ENCODE peak calls at places on chromosomes 2 and 18, in four cellular contexts. W, D, H and Z are unnamed samples.

GRCh38 chr2:237498341-237498740 is 11.3 kb downstream of the MLPH start:
- DNase-seq in D (no peak), H (no peak), W (no peak), Z (peak)

GRCh38 chr2:186968277-186968676 is 119.3 kb upstream of the ZSWIM2 start:
- DNase-seq in W (no peak), D (no peak), H (no peak), Z (no peak)

GRCh38 chr18:23585897-23586248 is 433 bp downstream of the NPC1 start:
- DNase-seq in D (peak), W (no peak), H (peak), Z (no peak)

GRCh38 chr2:18432999-18433398 is 127.5 kb downstream of the RDH14 start:
- DNase-seq in D (no peak), H (no peak), W (no peak), Z (peak)

GRCh38 chr2:14517731-14518130 is 114.8 kb upstream of the LRATD1 start:
- DNase-seq in W (no peak), D (no peak), H (no peak), Z (peak)

GRCh38 chr2:147030966-147031760 is 813.7 kb upstream of the ACVR2A start:
- DNase-seq in H (peak), D (peak), W (no peak), Z (no peak)

GRCh38 chr18:7579176-7579922 is 12.2 kb downstream of the PTPRM start:
- DNase-seq in H (peak), D (peak), W (no peak), Z (peak)

GRCh38 chr2:173300458-173300857 is 54.2 kb upstream of the CDCA7 start:
- DNase-seq in H (no peak), W (no peak), D (no peak), Z (no peak)

GRCh38 chr18:46448347-46448746 is 208.7 kb downstream of the LOXHD1 start:
- DNase-seq in W (no peak), H (no peak), D (no peak), Z (no peak)

GRCh38 chr2:224691563-224691962 is 24.6 kb downstream of the CCDC195 start:
- DNase-seq in H (no peak), D (peak), W (no peak), Z (no peak)

GRCh38 chr2:34104601-34105000 is 505.5 kb upstream of the FAM98A start:
- DNase-seq in D (peak), W (no peak), H (no peak), Z (no peak)

GRCh38 chr2:60262178-60262577 is 291.3 kb downstream of the BCL11A start:
- DNase-seq in H (no peak), D (no peak), W (no peak), Z (no peak)

GRCh38 chr2:21175895-21176646 is 52.3 kb downstream of the TDRD15 start:
- DNase-seq in D (peak), W (no peak), H (no peak), Z (no peak)

GRCh38 chr2:226115102-226115831 is 684.4 kb downstream of the IRS1 start:
- DNase-seq in W (no peak), H (peak), D (peak), Z (peak)

GRCh38 chr2:128134573-128134972 is 43.6 kb downstream of the UGGT1 start:
- DNase-seq in H (no peak), D (peak), W (no peak), Z (no peak)

GRCh38 chr2:133452561-133452960 is 115.7 kb downstream of the NCKAP5 start:
- DNase-seq in W (no peak), H (no peak), D (no peak), Z (no peak)

GRCh38 chr2:185456517-185456916 is 282.1 kb upstream of the FSIP2 start:
- DNase-seq in W (no peak), H (no peak), D (no peak), Z (peak)

GRCh38 chr2:206160807-206161179 is 1.1 kb downstream of the EEF1B2 start:
- DNase-seq in H (no peak), D (no peak), W (no peak), Z (no peak)

GRCh38 chr2:72886505-72887031 is 640 bp upstream of the SPR start:
- DNase-seq in H (no peak), D (no peak), W (no peak), Z (no peak)

GRCh38 chr2:48438266-48438665 is 91.7 kb upstream of the STON1 start:
- DNase-seq in H (no peak), W (no peak), D (no peak), Z (no peak)

GRCh38 chr2:43340066-43340465 is 113.7 kb upstream of the ZFP36L2 start:
- DNase-seq in W (no peak), D (peak), H (peak), Z (peak)

GRCh38 chr18:13437801-13438506 is 219.4 kb downstream of the LDLRAD4 start:
- DNase-seq in H (no peak), D (no peak), W (no peak), Z (no peak)

GRCh38 chr2:46982356-46983064 is 66.9 kb upstream of the MCFD2 start:
- DNase-seq in D (no peak), W (no peak), H (no peak), Z (no peak)

GRCh38 chr2:160472839-160473251 is 20.8 kb downstream of the RBMS1 start:
- DNase-seq in H (no peak), W (no peak), D (peak), Z (no peak)

GRCh38 chr2:60413819-60414178 is 139.7 kb downstream of the BCL11A start:
- DNase-seq in W (no peak), H (no peak), D (no peak), Z (no peak)

GRCh38 chr2:120580709-120581108 is 155.0 kb upstream of the GLI2 start:
- DNase-seq in W (no peak), H (no peak), D (no peak), Z (no peak)

GRCh38 chr2:205696541-205697441 is 14.5 kb downstream of the NRP2 start:
- DNase-seq in D (peak), H (no peak), W (no peak), Z (peak)

GRCh38 chr2:215782271-215782670 is 231.1 kb downstream of the MREG start:
- DNase-seq in D (no peak), W (no peak), H (no peak), Z (no peak)

GRCh38 chr2:236105955-236106607 is 62.1 kb downstream of the GBX2 start:
- DNase-seq in W (no peak), D (no peak), H (no peak), Z (no peak)

GRCh38 chr2:213995400-213996105 is 415.3 kb upstream of the VWC2L start:
- DNase-seq in D (peak), W (no peak), H (peak), Z (peak)

GRCh38 chr2:236947294-236947693 is 138.4 kb upstream of the COPS8 start:
- DNase-seq in W (no peak), D (no peak), H (no peak), Z (no peak)

GRCh38 chr2:219997341-219997851 is 370.0 kb downstream of the SLC4A3 start:
- DNase-seq in D (peak), H (no peak), W (no peak), Z (peak)

GRCh38 chr2:221458588-221458987 is 113.5 kb downstream of the EPHA4 start:
- DNase-seq in W (no peak), H (no peak), D (no peak), Z (no peak)

GRCh38 chr2:206004004-206004693 is 81.8 kb downstream of the INO80D start:
- DNase-seq in H (no peak), W (no peak), D (peak), Z (no peak)

GRCh38 chr2:175577405-175577986 is 396.0 kb upstream of the ATP5MC3 start:
- DNase-seq in W (no peak), H (no peak), D (no peak), Z (no peak)

GRCh38 chr2:175576270-175576669 is 394.8 kb upstream of the ATP5MC3 start:
- DNase-seq in H (no peak), D (no peak), W (no peak), Z (no peak)

GRCh38 chr2:175575346-175576258 is 394.1 kb upstream of the ATP5MC3 start:
- DNase-seq in W (no peak), D (no peak), H (no peak), Z (no peak)

GRCh38 chr2:175579646-175580045 is 398.1 kb upstream of the ATP5MC3 start:
- DNase-seq in H (no peak), D (no peak), W (no peak), Z (no peak)

DNA sequence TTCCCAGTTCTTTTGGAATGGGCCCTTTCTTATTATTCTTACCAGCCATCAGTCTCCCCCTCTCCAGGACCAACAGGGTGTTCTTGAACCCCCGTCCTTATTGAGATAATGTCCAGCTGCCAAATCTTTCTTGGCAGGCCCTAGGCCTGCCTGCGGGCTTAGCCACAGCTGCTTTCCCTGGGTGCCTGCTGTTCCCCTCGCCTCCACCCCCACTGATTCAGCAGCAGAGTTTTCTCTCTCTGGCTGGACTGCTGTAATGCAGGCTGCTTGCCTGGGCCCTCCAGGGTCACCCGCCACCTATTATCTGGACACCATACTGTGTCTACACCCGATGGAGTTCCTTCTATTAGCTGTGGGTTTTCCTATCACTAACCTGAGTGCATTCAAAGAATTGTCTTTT is 395.4 kb upstream of the ATP5MC3 start:
- DNase-seq in W (no peak), H (no peak), D (no peak), Z (no peak)
- H3K4me3 ChIP-seq in W (no peak), H (no peak), D (no peak), Z (no peak)

DNA sequence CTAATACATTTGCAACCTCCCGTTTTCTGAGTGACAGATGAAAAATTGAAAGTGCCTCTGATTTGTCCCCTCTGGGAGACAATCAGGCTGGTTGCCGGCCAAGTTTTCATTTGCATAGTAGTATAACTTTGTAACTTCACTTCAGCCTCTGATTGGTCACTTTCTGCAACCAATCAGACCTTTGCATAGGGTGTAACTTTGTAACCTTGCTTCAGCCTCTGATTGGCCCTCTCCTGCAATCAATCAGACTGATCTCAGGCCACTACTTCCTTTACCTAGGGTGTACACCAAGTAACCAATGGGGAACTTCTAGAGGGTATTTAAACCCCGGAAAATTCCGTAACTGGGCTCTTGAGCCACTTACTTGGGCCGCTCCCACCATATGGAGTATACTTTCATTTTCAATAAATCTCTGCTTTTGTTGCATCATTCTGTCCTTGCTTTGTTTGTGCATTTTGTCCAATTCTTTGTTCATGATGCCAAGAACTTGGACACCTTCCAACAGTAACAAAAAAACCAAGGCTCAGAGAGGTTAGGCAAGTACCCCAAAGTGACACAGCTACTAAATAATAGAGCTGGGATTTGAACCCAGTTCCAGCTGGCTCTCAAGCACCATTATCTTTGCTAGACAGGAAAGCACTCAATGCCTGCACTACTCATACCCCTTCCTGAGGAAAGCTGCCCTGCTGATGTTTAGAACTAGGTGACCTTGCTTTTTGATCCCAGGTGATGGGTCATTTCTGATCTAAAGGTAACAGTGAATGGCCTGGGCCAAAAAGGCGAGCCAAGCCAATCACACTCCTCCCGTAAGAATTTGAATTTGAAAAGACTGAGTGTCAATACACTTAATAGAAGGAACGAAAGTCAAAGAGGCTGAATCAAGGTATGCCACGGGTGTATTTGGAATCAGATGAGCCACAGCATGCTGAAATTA is 10.9 kb upstream of the MYOM1 start:
- DNase-seq in D (peak), H (no peak), W (peak), Z (no peak)
- H3K4me3 ChIP-seq in D (no peak), H (no peak), W (peak), Z (no peak)

GRCh38 chr2:232634319-232635150 is 1.1 kb downstream of the EFHD1 start:
- DNase-seq in W (no peak), D (no peak), H (peak), Z (peak)
- H3K4me3 ChIP-seq in W (peak), D (peak), H (peak), Z (peak)

DNA sequence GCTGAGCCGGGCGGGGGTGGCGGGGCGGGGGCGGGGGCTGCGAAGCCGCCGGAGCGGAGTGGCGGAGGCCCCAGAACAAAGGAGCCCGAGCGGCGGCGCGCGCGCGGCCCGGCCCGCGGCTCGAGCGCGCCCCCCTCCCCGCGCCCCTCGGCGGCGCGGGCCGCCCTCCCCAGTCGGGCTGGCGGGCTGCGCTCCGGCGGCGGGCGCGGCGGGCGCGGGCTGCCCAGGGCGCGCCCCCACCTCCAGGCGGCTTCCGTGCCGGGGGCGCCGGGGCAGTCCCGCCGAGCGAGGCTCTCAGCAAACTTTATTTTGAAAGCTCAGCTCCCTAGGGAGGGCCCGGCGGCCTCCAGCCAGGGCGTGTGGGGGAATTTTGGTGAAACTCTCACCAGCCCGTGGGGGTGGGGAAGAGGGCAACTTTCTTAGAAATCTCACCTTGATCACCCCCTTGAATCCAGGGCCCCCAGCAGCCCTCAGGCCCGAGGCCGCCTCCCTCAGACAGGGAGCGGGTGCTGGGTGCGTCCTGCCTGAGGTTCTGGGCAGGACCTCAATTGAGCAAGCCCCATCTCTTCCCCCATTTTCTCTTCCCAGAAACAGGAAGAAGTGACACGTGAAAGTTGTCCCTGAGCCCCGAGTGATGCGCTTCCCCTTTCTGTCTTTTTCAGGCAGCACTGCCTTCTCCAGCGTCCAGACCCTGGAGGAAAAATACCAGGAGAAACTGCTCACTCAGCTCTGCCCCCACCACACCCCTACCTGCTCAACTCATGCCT is 791 bp downstream of the TET3 start:
- DNase-seq in H (peak), W (peak), D (no peak), Z (no peak)
- H3K4me3 ChIP-seq in H (peak), W (peak), D (peak), Z (peak)

GRCh38 chr2:37775908-37776250 is 104.4 kb upstream of the CDC42EP3 start:
- DNase-seq in D (peak), W (no peak), H (peak), Z (peak)

GRCh38 chr2:37773354-37773753 is 101.9 kb upstream of the CDC42EP3 start:
- DNase-seq in H (no peak), D (no peak), W (no peak), Z (no peak)

GRCh38 chr2:37776487-37776886 is 105.0 kb upstream of the CDC42EP3 start:
- DNase-seq in D (peak), W (no peak), H (peak), Z (peak)

GRCh38 chr2:37771600-37772088 is 100.2 kb upstream of the CDC42EP3 start:
- DNase-seq in D (peak), W (no peak), H (no peak), Z (peak)

DNA sequence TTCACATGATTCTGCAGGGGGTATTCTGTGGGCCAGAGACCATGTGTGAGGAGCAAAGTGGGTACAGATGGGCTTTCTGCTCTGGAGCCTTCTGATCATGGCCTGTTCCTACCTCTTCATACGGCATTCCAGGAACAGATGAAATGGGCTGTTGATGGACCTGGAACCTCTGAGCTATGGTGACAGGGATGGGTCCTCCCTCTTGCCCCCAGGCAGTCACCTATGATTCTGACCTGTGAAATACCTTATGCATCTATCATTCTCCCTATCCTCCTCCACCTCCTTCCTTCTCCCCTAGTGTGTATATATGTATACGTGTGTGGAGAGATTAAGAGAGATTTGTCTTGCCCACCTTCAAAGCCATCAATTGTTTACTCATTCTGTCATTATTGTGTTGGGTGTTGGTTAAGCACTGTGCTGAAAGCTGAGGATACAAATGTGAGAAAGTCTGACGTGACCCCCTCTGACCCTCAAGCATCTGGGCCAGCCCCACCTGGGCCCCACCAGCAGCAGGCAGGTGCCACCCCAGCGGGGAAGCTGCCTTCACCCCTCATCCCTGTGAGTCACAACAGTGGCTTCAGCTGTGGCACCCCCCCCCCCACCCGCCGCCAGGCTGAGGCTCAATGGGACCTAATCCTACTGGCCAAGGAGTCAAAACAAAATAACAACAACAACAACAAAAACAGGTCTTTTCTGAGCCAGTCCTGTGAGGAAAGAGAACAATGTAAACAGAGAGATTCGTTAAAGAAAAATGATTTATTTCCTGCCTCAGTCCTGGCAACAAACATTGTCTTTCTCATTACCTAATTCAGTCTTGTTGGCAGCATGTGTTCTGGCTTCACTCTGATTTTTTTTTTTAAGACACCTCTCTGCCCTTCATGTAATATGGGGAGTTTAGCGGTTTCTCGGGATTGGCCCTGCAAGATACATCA is 103.8 kb upstream of the CDC42EP3 start:
- DNase-seq in W (no peak), H (no peak), D (no peak), Z (peak)
- H3K4me3 ChIP-seq in W (no peak), H (no peak), D (no peak), Z (no peak)

DNA sequence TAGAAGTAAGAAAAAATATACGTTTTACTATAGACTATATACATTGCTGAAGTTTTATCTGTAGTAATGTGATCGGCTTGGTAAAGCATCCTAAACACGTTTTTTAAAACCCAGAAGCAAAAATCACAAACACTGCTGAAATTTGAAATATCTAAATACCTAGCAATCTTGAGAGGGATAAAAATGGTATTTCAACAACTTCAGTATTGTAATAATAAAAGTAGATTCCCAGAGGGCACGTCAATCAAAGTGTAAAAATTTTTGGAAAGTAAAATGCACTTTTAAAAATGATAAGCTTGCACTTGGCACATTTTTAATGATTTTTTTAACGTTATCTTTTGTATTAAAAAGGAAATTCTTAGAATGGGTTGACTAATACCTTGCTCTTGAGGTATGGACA is 1.6 kb downstream of the ZC3H6 start:
- DNase-seq in D (no peak), H (no peak), W (no peak), Z (no peak)
- H3K4me3 ChIP-seq in D (no peak), H (peak), W (peak), Z (no peak)

GRCh38 chr2:231123362-231123898 is 1.4 kb downstream of the HTR2B start:
- DNase-seq in D (peak), H (peak), W (no peak), Z (peak)
- H3K4me3 ChIP-seq in D (no peak), H (peak), W (peak), Z (no peak)